ENCODE peak calls at places on chromosomes 1 and 21, in five cellular contexts. V, I, E, H and K are unnamed samples.

GRCh38 chr1:117051224-117052064 is 8.7 kb upstream of the TTF2 start:
- DNase-seq in I (no peak), H (no peak), E (no peak), V (peak), K (no peak)

GRCh38 chr1:245098924-245099323 is 55.9 kb upstream of the KIF26B start:
- DNase-seq in H (no peak), V (no peak), E (no peak), I (no peak), K (no peak)

GRCh38 chr1:67336157-67336556 is 28.5 kb downstream of the IL12RB2 start:
- DNase-seq in E (no peak), H (no peak), I (no peak), V (no peak), K (no peak)

GRCh38 chr21:41597227-41597626 is 89.3 kb upstream of the TMPRSS2 start:
- DNase-seq in H (no peak), I (no peak), E (no peak), V (no peak), K (no peak)

GRCh38 chr1:149993764-149994163 is 16.8 kb downstream of the OTUD7B start:
- DNase-seq in V (no peak), H (no peak), I (no peak), E (no peak), K (no peak)

GRCh38 chr1:43172532-43172972 is 422 bp downstream of the CFAP57 start:
- DNase-seq in H (peak), E (peak), I (peak), V (peak), K (peak)

GRCh38 chr21:22764222-22764621 is 1766.0 kb downstream of the NCAM2 start:
- DNase-seq in E (no peak), I (no peak), V (no peak), H (no peak), K (no peak)

GRCh38 chr1:208107817-208108608 is 136.2 kb downstream of the PLXNA2 start:
- DNase-seq in I (no peak), H (peak), V (peak), E (no peak), K (no peak)

GRCh38 chr1:210200090-210200736 is 32.4 kb upstream of the SERTAD4 start:
- DNase-seq in E (no peak), V (no peak), H (no peak), I (no peak), K (no peak)

GRCh38 chr1:167795810-167796740 is 74.3 kb downstream of the MPZL1 start:
- DNase-seq in H (no peak), V (peak), I (no peak), E (no peak), K (no peak)

GRCh38 chr1:154416496-154417337 is 11.6 kb downstream of the IL6R start:
- DNase-seq in V (no peak), E (no peak), I (no peak), H (no peak), K (no peak)

GRCh38 chr1:247322849-247323586 is 8.6 kb downstream of the ZNF496 start:
- DNase-seq in H (no peak), I (no peak), E (no peak), V (no peak), K (no peak)

GRCh38 chr1:159318784-159319551 is 16.8 kb downstream of the FCER1A start:
- DNase-seq in V (no peak), E (no peak), I (no peak), H (no peak), K (no peak)

GRCh38 chr21:38330671-38331070 is 73.9 kb downstream of the KCNJ15 start:
- DNase-seq in H (no peak), V (no peak), I (no peak), E (no peak), K (no peak)

GRCh38 chr1:23904748-23905357 is 8.3 kb downstream of the CNR2 start:
- DNase-seq in E (no peak), H (no peak), I (no peak), V (no peak), K (no peak)

GRCh38 chr1:200990114-200990513 is 33.4 kb downstream of the KIF21B start:
- DNase-seq in E (no peak), I (no peak), V (no peak), H (no peak), K (no peak)

GRCh38 chr1:28776341-28776740 is 35.6 kb upstream of the OPRD1 start:
- DNase-seq in I (no peak), E (no peak), H (no peak), V (no peak), K (no peak)

GRCh38 chr1:117387060-117387633 is 19.9 kb downstream of the MAN1A2 start:
- DNase-seq in H (no peak), V (no peak), E (no peak), I (no peak), K (no peak)

GRCh38 chr1:100584761-100585745 is 47.1 kb downstream of the GPR88 start:
- DNase-seq in I (no peak), E (no peak), H (no peak), V (peak), K (no peak)

GRCh38 chr1:92583821-92584760 is 97.4 kb upstream of the GFI1 start:
- DNase-seq in E (no peak), H (peak), V (peak), I (no peak), K (no peak)

GRCh38 chr1:165903672-165904071 is 76.3 kb downstream of the UCK2 start:
- DNase-seq in I (no peak), E (no peak), H (no peak), V (peak), K (no peak)

GRCh38 chr1:97870574-97870973 is 50.3 kb downstream of the DPYD start:
- DNase-seq in I (no peak), V (no peak), H (no peak), E (peak), K (no peak)

GRCh38 chr1:56193656-56194055 is 385.7 kb downstream of the PLPP3 start:
- DNase-seq in I (no peak), V (no peak), E (no peak), H (no peak), K (no peak)